ENCODE peak calls at places on chromosomes 12 and 14, in ten cellular contexts. O is T-cell; R is stimulated activated CD4-positive, alpha-beta T cell treated with anti-CD3 and anti-CD28 coated beads, Interleukin-4, amount 100 ng/mL, for 24 hours; F is retinal pigment epithelial cell; Z is CD8-positive, alpha-beta T cell; T is T-helper 1 cell; D is adrenal gland; Q is GM04504; C is GM04503; P is left ventricle myocardium inferior. L is an unnamed sample.

GRCh38 chr14:73245401-73246325 is 8.4 kb downstream of the PAPLN start:
- DNase-seq in O (peak; percentile 46), R (peak; percentile 44), F (no peak), Z (peak; percentile 25), T (peak; percentile 16), D (peak; percentile 34), Q (no peak), C (no peak), P (peak; percentile 68), L (no peak)

GRCh38 chr12:73486256-73486655 is 1051.4 kb upstream of the ATXN7L3B start:
- DNase-seq in O (no peak), R (no peak), F (no peak), Z (no peak), T (no peak), D (no peak), Q (no peak), C (no peak), P (no peak), L (no peak)

GRCh38 chr14:64929003-64929337 is 13.6 kb downstream of the GPX2 start:
- DNase-seq in O (peak; percentile 19), R (no peak), F (no peak), Z (no peak), T (no peak), D (no peak), Q (no peak), C (no peak), P (no peak), L (no peak)

GRCh38 chr12:90987520-90987919 is 17.3 kb downstream of the EPYC start:
- DNase-seq in O (no peak), R (no peak), F (no peak), Z (no peak), T (no peak), D (no peak), Q (no peak), C (no peak), P (no peak), L (no peak)

GRCh38 chr14:35534130-35534883 is at the start of gene INSM2:
- DNase-seq in O (peak; percentile 9), R (peak; percentile 5), F (no peak), Z (no peak), T (no peak), D (no peak), Q (no peak), C (no peak), P (no peak), L (no peak)

GRCh38 chr14:22084393-22085281 is 411.0 kb upstream of the OR4E1 start:
- DNase-seq in O (no peak), R (peak; percentile 31), F (no peak), Z (no peak), T (peak; percentile 21), D (no peak), Q (no peak), C (peak; percentile 2), P (no peak), L (peak; percentile 2)

GRCh38 chr12:105226219-105226618 is 9.8 kb downstream of the APPL2 start:
- DNase-seq in O (peak; percentile 10), R (no peak), F (peak; percentile 93), Z (peak; percentile 8), T (no peak), D (peak; percentile 85), Q (peak; percentile 96), C (peak; percentile 97), P (peak; percentile 50), L (no peak)

GRCh38 chr12:103589517-103589916 is 2.4 kb downstream of the STAB2 start:
- DNase-seq in O (no peak), R (no peak), F (no peak), Z (no peak), T (no peak), D (no peak), Q (no peak), C (no peak), P (no peak), L (no peak)

GRCh38 chr12:78439666-78440065 is 424.9 kb upstream of the SYT1 start:
- DNase-seq in O (no peak), R (no peak), F (no peak), Z (no peak), T (no peak), D (no peak), Q (no peak), C (no peak), P (no peak), L (no peak)

GRCh38 chr12:107581616-107582015 is 104.0 kb upstream of the PWP1 start:
- DNase-seq in O (no peak), R (no peak), F (no peak), Z (no peak), T (no peak), D (no peak), Q (no peak), C (no peak), P (no peak), L (no peak)